ENCODE peak calls at places on chromosomes 6 and 20, in eight cellular contexts. One of them, this sample, is unnamed.

GRCh38 chr6:11217360-11218076 is 14.9 kb downstream of the NEDD9 start:
- DNase-seq in activated CD4-positive, CD25-positive, alpha-beta regulatory T cell: no peak
- DNase-seq in substantia nigra: no peak
- DNase-seq in Daoy: peak
- DNase-seq in EL: no peak
- DNase-seq in GM20000: no peak
- DNase-seq in A549: peak
- DNase-seq in right atrium auricular region: no peak
- DNase-seq in this sample: no peak

GRCh38 chr20:50534567-50534966 is 24.4 kb downstream of the PTPN1 start:
- DNase-seq in activated CD4-positive, CD25-positive, alpha-beta regulatory T cell: no peak
- DNase-seq in substantia nigra: no peak
- DNase-seq in Daoy: peak
- DNase-seq in EL: peak
- DNase-seq in GM20000: no peak
- DNase-seq in A549: no peak
- DNase-seq in right atrium auricular region: no peak
- DNase-seq in this sample: no peak

GRCh38 chr20:14142964-14143627 is 147.8 kb downstream of the MACROD2 start:
- DNase-seq in activated CD4-positive, CD25-positive, alpha-beta regulatory T cell: no peak
- DNase-seq in substantia nigra: no peak
- DNase-seq in Daoy: no peak
- DNase-seq in EL: peak
- DNase-seq in GM20000: no peak
- DNase-seq in A549: peak
- DNase-seq in right atrium auricular region: no peak
- DNase-seq in this sample: no peak

GRCh38 chr6:169452117-169452868 is 198.6 kb upstream of the THBS2 start:
- DNase-seq in activated CD4-positive, CD25-positive, alpha-beta regulatory T cell: no peak
- DNase-seq in substantia nigra: no peak
- DNase-seq in Daoy: peak
- DNase-seq in EL: peak
- DNase-seq in GM20000: no peak
- DNase-seq in A549: no peak
- DNase-seq in right atrium auricular region: peak
- DNase-seq in this sample: no peak

GRCh38 chr6:140073456-140073855 is 699.0 kb upstream of the CITED2 start:
- DNase-seq in activated CD4-positive, CD25-positive, alpha-beta regulatory T cell: no peak
- DNase-seq in substantia nigra: no peak
- DNase-seq in Daoy: no peak
- DNase-seq in EL: peak
- DNase-seq in GM20000: no peak
- DNase-seq in A549: no peak
- DNase-seq in right atrium auricular region: no peak
- DNase-seq in this sample: no peak

GRCh38 chr6:36735110-36735971 is 37.7 kb downstream of the RAB44 start:
- DNase-seq in activated CD4-positive, CD25-positive, alpha-beta regulatory T cell: no peak
- DNase-seq in substantia nigra: no peak
- DNase-seq in Daoy: peak
- DNase-seq in EL: peak
- DNase-seq in GM20000: peak
- DNase-seq in A549: no peak
- DNase-seq in right atrium auricular region: peak
- DNase-seq in this sample: peak

GRCh38 chr6:135306740-135307420 is 125.8 kb downstream of the MYB start:
- DNase-seq in activated CD4-positive, CD25-positive, alpha-beta regulatory T cell: no peak
- DNase-seq in substantia nigra: no peak
- DNase-seq in Daoy: no peak
- DNase-seq in EL: no peak
- DNase-seq in GM20000: no peak
- DNase-seq in A549: no peak
- DNase-seq in right atrium auricular region: no peak
- DNase-seq in this sample: no peak

GRCh38 chr6:94213176-94213575 is 793.8 kb upstream of the EPHA7 start:
- DNase-seq in activated CD4-positive, CD25-positive, alpha-beta regulatory T cell: no peak
- DNase-seq in substantia nigra: no peak
- DNase-seq in Daoy: no peak
- DNase-seq in EL: no peak
- DNase-seq in GM20000: no peak
- DNase-seq in A549: no peak
- DNase-seq in right atrium auricular region: no peak
- DNase-seq in this sample: no peak

GRCh38 chr6:36360241-36361054 is 23.8 kb upstream of the BNIP5 start:
- DNase-seq in activated CD4-positive, CD25-positive, alpha-beta regulatory T cell: peak
- DNase-seq in substantia nigra: peak
- DNase-seq in Daoy: peak
- DNase-seq in EL: peak
- DNase-seq in GM20000: peak
- DNase-seq in A549: peak
- DNase-seq in right atrium auricular region: peak
- DNase-seq in this sample: peak

GRCh38 chr6:29011276-29011734 is 6.2 kb upstream of the ZNF311 start:
- DNase-seq in activated CD4-positive, CD25-positive, alpha-beta regulatory T cell: no peak
- DNase-seq in substantia nigra: no peak
- DNase-seq in Daoy: peak
- DNase-seq in EL: peak
- DNase-seq in GM20000: peak
- DNase-seq in A549: peak
- DNase-seq in right atrium auricular region: peak
- DNase-seq in this sample: peak

GRCh38 chr20:19552144-19552895 is 205.7 kb upstream of the RIN2 start:
- DNase-seq in activated CD4-positive, CD25-positive, alpha-beta regulatory T cell: no peak
- DNase-seq in substantia nigra: no peak
- DNase-seq in Daoy: peak
- DNase-seq in EL: no peak
- DNase-seq in GM20000: no peak
- DNase-seq in A549: peak
- DNase-seq in right atrium auricular region: no peak
- DNase-seq in this sample: peak

GRCh38 chr6:127518212-127518709 is 874 bp downstream of the MTCL3 start:
- DNase-seq in activated CD4-positive, CD25-positive, alpha-beta regulatory T cell: no peak
- DNase-seq in substantia nigra: peak
- DNase-seq in Daoy: peak
- DNase-seq in EL: no peak
- DNase-seq in GM20000: no peak
- DNase-seq in A549: peak
- DNase-seq in right atrium auricular region: no peak
- DNase-seq in this sample: no peak

GRCh38 chr6:25968769-25969168 is 6.2 kb downstream of the TRIM38 start:
- DNase-seq in activated CD4-positive, CD25-positive, alpha-beta regulatory T cell: no peak
- DNase-seq in substantia nigra: no peak
- DNase-seq in Daoy: no peak
- DNase-seq in EL: no peak
- DNase-seq in GM20000: no peak
- DNase-seq in A549: no peak
- DNase-seq in right atrium auricular region: no peak
- DNase-seq in this sample: no peak

GRCh38 chr6:5084787-5085637 is at the start of gene PPP1R3G:
- DNase-seq in activated CD4-positive, CD25-positive, alpha-beta regulatory T cell: no peak
- DNase-seq in substantia nigra: no peak
- DNase-seq in Daoy: peak
- DNase-seq in EL: peak
- DNase-seq in GM20000: peak
- DNase-seq in A549: peak
- DNase-seq in right atrium auricular region: no peak
- DNase-seq in this sample: peak

GRCh38 chr20:63745961-63746765 is 6.6 kb downstream of the SLC2A4RG start:
- DNase-seq in activated CD4-positive, CD25-positive, alpha-beta regulatory T cell: no peak
- DNase-seq in substantia nigra: no peak
- DNase-seq in Daoy: no peak
- DNase-seq in EL: no peak
- DNase-seq in GM20000: peak
- DNase-seq in A549: no peak
- DNase-seq in right atrium auricular region: no peak
- DNase-seq in this sample: no peak

GRCh38 chr6:14371530-14371929 is 254.0 kb downstream of the CD83 start:
- DNase-seq in activated CD4-positive, CD25-positive, alpha-beta regulatory T cell: no peak
- DNase-seq in substantia nigra: no peak
- DNase-seq in Daoy: no peak
- DNase-seq in EL: no peak
- DNase-seq in GM20000: peak
- DNase-seq in A549: no peak
- DNase-seq in right atrium auricular region: no peak
- DNase-seq in this sample: no peak

GRCh38 chr6:19052219-19052618 is 665.1 kb downstream of the RNF144B start:
- DNase-seq in activated CD4-positive, CD25-positive, alpha-beta regulatory T cell: no peak
- DNase-seq in substantia nigra: no peak
- DNase-seq in Daoy: no peak
- DNase-seq in EL: peak
- DNase-seq in GM20000: no peak
- DNase-seq in A549: no peak
- DNase-seq in right atrium auricular region: no peak
- DNase-seq in this sample: no peak

GRCh38 chr6:53347921-53348435 is 772 bp downstream of the ELOVL5 start:
- DNase-seq in activated CD4-positive, CD25-positive, alpha-beta regulatory T cell: no peak
- DNase-seq in substantia nigra: peak
- DNase-seq in Daoy: peak
- DNase-seq in EL: peak
- DNase-seq in GM20000: peak
- DNase-seq in A549: peak
- DNase-seq in right atrium auricular region: peak
- DNase-seq in this sample: peak

GRCh38 chr6:8941578-8941977 is 506.2 kb upstream of the SLC35B3 start:
- DNase-seq in activated CD4-positive, CD25-positive, alpha-beta regulatory T cell: no peak
- DNase-seq in substantia nigra: no peak
- DNase-seq in Daoy: no peak
- DNase-seq in EL: no peak
- DNase-seq in GM20000: no peak
- DNase-seq in A549: no peak
- DNase-seq in right atrium auricular region: no peak
- DNase-seq in this sample: no peak

GRCh38 chr20:20070871-20071726 is 18.8 kb downstream of the CFAP61 start:
- DNase-seq in activated CD4-positive, CD25-positive, alpha-beta regulatory T cell: no peak
- DNase-seq in substantia nigra: no peak
- DNase-seq in Daoy: no peak
- DNase-seq in EL: no peak
- DNase-seq in GM20000: no peak
- DNase-seq in A549: no peak
- DNase-seq in right atrium auricular region: no peak
- DNase-seq in this sample: no peak

GRCh38 chr6:6466967-6467761 is 121.4 kb upstream of the LY86 start:
- DNase-seq in activated CD4-positive, CD25-positive, alpha-beta regulatory T cell: no peak
- DNase-seq in substantia nigra: no peak
- DNase-seq in Daoy: peak
- DNase-seq in EL: peak
- DNase-seq in GM20000: no peak
- DNase-seq in A549: no peak
- DNase-seq in right atrium auricular region: no peak
- DNase-seq in this sample: peak

GRCh38 chr6:25652007-25652515 is at the start of gene SCGN:
- DNase-seq in activated CD4-positive, CD25-positive, alpha-beta regulatory T cell: no peak
- DNase-seq in substantia nigra: no peak
- DNase-seq in Daoy: peak
- DNase-seq in EL: peak
- DNase-seq in GM20000: peak
- DNase-seq in A549: peak
- DNase-seq in right atrium auricular region: peak
- DNase-seq in this sample: peak

This sample was measured in islet precursor cell.